ENCODE peak calls at places on chromosomes 7 and 10, in five cellular contexts. Y is neural crest cell, P is fibroblast of villous mesenchyme, T is K562, D is pancreas. K is an unnamed sample.

GRCh38 chr10:103792547-103792946 is 62.8 kb downstream of the SH3PXD2A start:
- DNase-seq in Y (no peak), P (peak), T (no peak), D (no peak), K (peak)

GRCh38 chr7:117652943-117653700 is 173.3 kb downstream of the CFTR start:
- DNase-seq in Y (no peak), P (no peak), T (no peak), D (no peak), K (no peak)

GRCh38 chr10:133399123-133399601 is 5.2 kb downstream of the MTG1 start:
- DNase-seq in Y (no peak), P (no peak), T (no peak), D (peak), K (no peak)

GRCh38 chr10:42979730-42980467 is 97.0 kb upstream of the RET start:
- DNase-seq in Y (no peak), P (no peak), T (no peak), D (peak), K (no peak)

GRCh38 chr7:18508441-18509427 is 13.2 kb downstream of the HDAC9 start:
- DNase-seq in Y (no peak), P (peak), T (peak), D (no peak), K (peak)

GRCh38 chr7:25228386-25228785 is at the start of gene NPVF:
- DNase-seq in Y (no peak), P (no peak), T (no peak), D (no peak), K (no peak)

GRCh38 chr10:80187465-80188409 is 17.6 kb downstream of the ANXA11 start:
- DNase-seq in Y (no peak), P (peak), T (peak), D (no peak), K (no peak)

GRCh38 chr10:24518981-24519597 is 204.6 kb downstream of the ARHGAP21 start:
- DNase-seq in Y (peak), P (peak), T (peak), D (no peak), K (peak)

GRCh38 chr10:61271127-61271780 is 181.9 kb downstream of the TMEM26 start:
- DNase-seq in Y (no peak), P (peak), T (no peak), D (no peak), K (peak)
- TF ChIP-seq CTCF in Y (no peak), P (peak), T (no peak), D (no peak), K (peak)

DNA sequence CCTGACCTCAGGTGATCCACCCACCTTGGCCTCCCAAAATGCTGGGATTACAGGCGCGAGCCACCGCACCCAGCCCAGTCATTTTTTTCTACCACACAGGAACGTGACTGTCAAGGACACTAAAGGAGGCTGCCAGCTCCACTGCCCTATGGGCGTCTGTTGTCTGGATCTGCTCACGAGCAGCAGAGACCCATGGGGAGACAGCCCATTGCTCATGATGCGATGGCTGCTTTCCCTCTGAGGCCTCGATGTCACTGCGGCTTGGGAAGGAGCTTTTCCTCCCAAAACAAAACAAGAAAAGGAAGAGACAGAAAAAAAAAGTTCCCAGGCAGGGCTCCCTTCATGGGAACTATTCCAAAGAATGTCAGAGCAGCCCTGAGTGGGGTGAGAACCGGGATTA is 70.5 kb downstream of the DENND2A start:
- DNase-seq in Y (no peak), P (no peak), T (no peak), D (no peak), K (no peak)
- TF ChIP-seq CTCF in Y (no peak), P (no peak), T (no peak), D (no peak), K (no peak)

DNA sequence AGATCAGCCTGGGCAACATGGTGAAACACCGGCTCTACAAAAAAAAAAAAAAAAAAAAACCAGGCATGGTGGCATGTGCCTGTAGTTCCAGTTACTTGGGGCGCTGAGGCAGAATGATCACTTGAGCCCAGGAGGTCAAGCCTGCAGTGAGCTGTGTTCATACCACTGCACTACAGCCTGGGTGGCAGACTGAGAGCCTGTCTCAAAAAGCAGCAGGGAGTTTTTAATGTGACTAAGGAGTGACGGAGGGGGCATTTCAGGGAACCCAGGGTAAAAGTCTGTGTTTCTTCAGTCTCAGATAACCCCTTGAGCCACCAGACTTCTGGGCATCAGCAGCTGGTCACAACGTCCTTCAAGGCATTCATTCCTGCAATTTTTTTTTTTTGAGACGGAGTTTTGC is 2.2 kb upstream of the C10orf95 start:
- DNase-seq in Y (no peak), P (peak), T (no peak), D (no peak), K (no peak)
- TF ChIP-seq CTCF in Y (no peak), P (no peak), T (no peak), D (no peak), K (no peak)

DNA sequence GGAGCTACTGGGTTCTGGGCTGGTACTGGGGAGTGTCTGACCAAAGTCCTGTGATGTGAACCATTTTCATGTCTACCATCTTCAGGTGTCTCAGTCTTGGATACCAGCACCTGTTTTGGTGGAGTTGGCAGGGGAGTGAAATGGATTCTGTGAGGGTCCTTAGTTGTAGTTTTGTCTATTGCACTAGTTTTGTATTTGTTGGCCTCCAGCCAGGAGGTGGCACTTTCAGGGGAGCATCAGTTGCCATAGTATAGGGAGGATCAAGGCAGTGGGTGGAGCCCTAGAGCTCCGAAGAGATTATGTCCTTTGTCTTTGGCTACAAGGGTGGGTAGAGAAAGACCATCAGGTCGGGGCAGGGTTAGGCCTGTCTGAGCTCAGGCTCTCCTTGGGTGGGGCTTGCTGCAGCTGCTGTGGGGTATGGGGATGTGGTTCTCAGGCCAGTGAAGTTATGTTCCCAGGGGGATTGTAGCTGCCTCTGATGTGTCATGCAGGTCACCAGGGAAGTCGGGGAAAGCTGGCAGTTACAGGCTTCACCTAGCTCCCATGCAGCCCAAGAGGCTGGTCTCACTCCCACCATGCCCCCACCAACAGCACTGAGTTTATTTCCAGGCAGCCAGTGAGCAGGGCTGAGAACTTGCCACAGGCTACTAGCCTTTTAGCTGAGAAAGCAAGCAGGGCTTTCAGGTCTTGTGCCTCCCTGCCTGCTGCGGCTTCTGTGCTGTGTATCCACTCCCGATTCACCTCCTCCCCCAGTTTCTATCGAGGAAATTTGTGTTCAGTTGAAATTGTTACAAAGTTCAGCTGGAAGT is 153.1 kb downstream of the ZNF365 start:
- DNase-seq in Y (no peak), P (no peak), T (no peak), D (no peak), K (no peak)
- TF ChIP-seq CTCF in Y (no peak), P (no peak), T (no peak), D (no peak), K (no peak)

DNA sequence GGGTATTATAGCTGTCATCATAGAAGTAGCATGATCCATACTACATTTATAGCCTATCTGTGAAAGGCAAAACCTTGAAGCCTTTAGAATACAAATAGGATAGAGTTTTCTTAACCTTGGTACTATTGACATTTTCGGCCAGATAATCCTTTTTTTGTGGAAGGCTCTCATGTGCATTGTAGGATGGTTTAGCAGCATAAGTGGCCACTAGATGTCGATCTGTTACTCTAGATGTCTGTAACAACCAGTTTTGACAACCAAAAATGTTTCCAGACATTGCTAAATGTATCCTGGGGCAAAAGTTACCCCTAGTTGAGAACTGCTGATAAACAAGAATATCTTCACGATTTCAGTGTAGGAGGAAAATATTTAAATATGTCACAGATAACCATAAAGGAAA is 319.4 kb upstream of the GALNT17 start:
- DNase-seq in Y (no peak), P (no peak), T (no peak), D (no peak), K (no peak)
- TF ChIP-seq CTCF in Y (peak), P (no peak), T (no peak), D (no peak), K (no peak)

GRCh38 chr7:7967909-7968543 is 570 bp upstream of the GLCCI1 start:
- DNase-seq in Y (no peak), P (no peak), T (no peak), D (no peak), K (no peak)

GRCh38 chr7:7970620-7971307 is 2.2 kb downstream of the GLCCI1 start:
- DNase-seq in Y (no peak), P (peak), T (peak), D (no peak), K (no peak)

GRCh38 chr7:7970113-7970619 is 1.6 kb downstream of the GLCCI1 start:
- DNase-seq in Y (no peak), P (no peak), T (no peak), D (no peak), K (no peak)

GRCh38 chr7:7968544-7969305 is at the start of gene GLCCI1:
- DNase-seq in Y (peak), P (peak), T (peak), D (peak), K (peak)

DNA sequence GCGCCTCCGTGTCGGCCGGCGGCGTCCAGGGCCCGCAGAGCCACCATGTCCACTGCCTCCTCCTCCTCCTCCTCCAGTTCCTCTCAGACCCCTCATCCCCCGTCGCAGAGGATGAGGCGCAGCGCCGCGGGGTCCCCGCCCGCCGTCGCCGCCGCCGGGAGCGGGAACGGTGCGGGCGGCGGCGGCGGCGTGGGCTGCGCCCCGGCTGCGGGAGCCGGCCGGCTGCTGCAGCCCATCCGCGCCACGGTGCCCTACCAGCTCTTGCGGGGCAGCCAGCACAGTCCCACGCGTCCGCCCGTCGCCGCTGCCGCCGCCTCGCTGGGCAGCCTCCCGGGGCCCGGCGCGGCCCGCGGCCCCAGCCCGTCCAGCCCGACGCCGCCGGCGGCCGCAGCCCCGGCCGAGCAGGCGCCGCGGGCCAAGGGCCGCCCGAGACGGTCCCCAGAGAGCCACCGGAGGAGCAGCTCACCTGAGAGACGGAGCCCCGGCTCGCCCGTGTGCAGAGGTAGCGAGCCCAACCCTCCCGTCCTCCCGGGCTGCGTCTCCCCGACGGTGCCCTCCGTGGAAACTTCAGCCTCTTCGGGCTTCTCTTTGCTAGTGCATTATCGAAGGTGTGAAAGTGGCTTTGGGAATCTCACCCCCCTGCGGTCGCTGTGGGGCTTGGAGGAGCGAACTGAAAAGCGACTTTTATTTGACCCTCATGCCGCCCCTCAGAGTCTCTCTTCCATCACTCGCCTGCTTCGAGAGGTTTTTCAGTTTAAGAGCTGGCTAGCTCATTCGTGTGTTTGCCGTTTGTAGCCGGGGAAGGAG is 913 bp downstream of the GLCCI1 start:
- DNase-seq in Y (peak), P (peak), T (peak), D (peak), K (peak)
- TF ChIP-seq CTCF in Y (peak), P (no peak), T (no peak), D (no peak), K (no peak)